ENCODE peak calls at places on chromosomes 1 and 21, in four cellular contexts. One of them, this sample, is unnamed.

GRCh38 chr1:201944639-201945038 is 1.7 kb downstream of the LMOD1 start:
- DNase-seq in H1: no peak
- DNase-seq in K562: no peak
- DNase-seq in GM12878: no peak
- DNase-seq in this sample: no peak

GRCh38 chr1:236845830-236846229 is 50.7 kb downstream of the MTR start:
- DNase-seq in K562: no peak
- DNase-seq in GM12878: no peak
- DNase-seq in H1: no peak
- DNase-seq in this sample: no peak

GRCh38 chr1:235929216-235929615 is 62.5 kb upstream of the LYST start:
- DNase-seq in K562: no peak
- DNase-seq in GM12878: no peak
- DNase-seq in H1: no peak
- DNase-seq in this sample: no peak

GRCh38 chr1:223748405-223748772 is 36.0 kb downstream of the CAPN2 start:
- DNase-seq in GM12878: no peak
- DNase-seq in K562: no peak
- DNase-seq in H1: no peak
- DNase-seq in this sample: no peak

GRCh38 chr1:167431909-167432650 is 86.2 kb downstream of the CD247 start:
- DNase-seq in GM12878: no peak
- DNase-seq in K562: no peak
- DNase-seq in H1: no peak
- DNase-seq in this sample: no peak

GRCh38 chr1:92070892-92071291 is 4.3 kb downstream of the SETSIP start:
- DNase-seq in K562: no peak
- DNase-seq in H1: no peak
- DNase-seq in GM12878: no peak
- DNase-seq in this sample: no peak

GRCh38 chr1:23619299-23620188 is 60.2 kb upstream of the ID3 start:
- DNase-seq in K562: peak; percentile 92
- DNase-seq in GM12878: no peak
- DNase-seq in H1: no peak
- DNase-seq in this sample: no peak

GRCh38 chr1:114707604-114708003 is 9.0 kb downstream of the NRAS start:
- DNase-seq in K562: no peak
- DNase-seq in H1: no peak
- DNase-seq in GM12878: no peak
- DNase-seq in this sample: no peak

GRCh38 chr1:21238141-21238800 is 52.0 kb downstream of the ECE1 start:
- DNase-seq in H1: no peak
- DNase-seq in GM12878: no peak
- DNase-seq in K562: no peak
- DNase-seq in this sample: no peak

GRCh38 chr1:150516616-150517015 is 1.1 kb downstream of the FALEC start:
- DNase-seq in H1: no peak
- DNase-seq in K562: no peak
- DNase-seq in GM12878: no peak
- DNase-seq in this sample: no peak

GRCh38 chr1:157450106-157450505 is 102.2 kb downstream of the FCRL5 start:
- DNase-seq in GM12878: no peak
- DNase-seq in K562: no peak
- DNase-seq in H1: no peak
- DNase-seq in this sample: no peak

GRCh38 chr1:6723621-6724428 is 22.2 kb upstream of the DNAJC11 start:
- DNase-seq in K562: no peak
- DNase-seq in H1: no peak
- DNase-seq in GM12878: no peak
- DNase-seq in this sample: no peak

GRCh38 chr1:2298685-2299673 is 70.9 kb downstream of the SKI start:
- DNase-seq in H1: no peak
- DNase-seq in K562: no peak
- DNase-seq in GM12878: no peak
- DNase-seq in this sample: no peak
- TF ChIP-seq EGR1 in H1: no peak
- TF ChIP-seq EGR1 in K562: no peak
- TF ChIP-seq EGR1 in GM12878: no peak
- TF ChIP-seq EGR1 in this sample: no peak

DNA sequence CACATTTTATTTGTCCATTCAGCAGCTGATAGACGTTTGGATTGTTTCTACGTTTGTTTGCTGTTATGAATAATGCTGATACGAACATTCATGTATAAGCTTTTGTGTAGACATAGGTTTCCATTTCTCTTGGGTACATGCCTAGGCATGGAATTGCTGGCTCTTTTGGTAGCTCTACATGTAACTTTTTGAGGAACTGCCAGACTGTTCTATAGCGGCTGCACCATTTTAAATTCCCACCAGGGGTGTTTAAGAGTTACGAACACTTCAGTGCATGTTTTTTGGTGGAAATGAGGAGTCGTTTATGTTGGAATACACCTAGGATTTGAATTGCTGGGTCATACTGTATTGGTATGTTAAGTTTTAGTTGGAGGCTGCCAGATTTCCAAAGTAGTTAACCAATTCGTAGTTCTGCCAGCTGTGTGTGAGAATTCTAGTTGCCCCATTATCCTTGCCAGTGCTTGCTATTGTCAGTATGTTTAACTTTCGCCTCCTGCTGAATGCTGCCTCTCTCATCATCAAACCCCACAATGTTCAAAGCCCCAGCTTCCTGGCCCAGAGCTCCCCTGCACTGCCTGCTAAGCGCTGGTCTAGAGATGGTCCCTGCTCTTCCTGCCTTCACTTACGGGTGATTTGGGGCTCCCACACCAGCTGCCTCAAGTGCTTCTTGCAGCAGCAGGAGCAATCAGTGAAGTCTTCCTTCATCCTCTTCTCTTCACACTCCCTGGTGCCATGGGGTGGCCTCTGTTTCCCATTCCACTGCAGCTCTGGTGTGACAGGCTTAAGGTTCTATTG is 81.0 kb downstream of the MAN1C1 start:
- DNase-seq in GM12878: no peak
- DNase-seq in K562: no peak
- DNase-seq in H1: no peak
- DNase-seq in this sample: no peak
- TF ChIP-seq EGR1 in GM12878: no peak
- TF ChIP-seq EGR1 in K562: no peak
- TF ChIP-seq EGR1 in H1: no peak
- TF ChIP-seq EGR1 in this sample: no peak

GRCh38 chr21:33109574-33110339 is 39.8 kb downstream of the OLIG1 start:
- DNase-seq in GM12878: no peak
- DNase-seq in H1: no peak
- DNase-seq in K562: peak; percentile 22
- DNase-seq in this sample: no peak
- TF ChIP-seq EGR1 in GM12878: no peak
- TF ChIP-seq EGR1 in H1: no peak
- TF ChIP-seq EGR1 in K562: no peak
- TF ChIP-seq EGR1 in this sample: no peak

DNA sequence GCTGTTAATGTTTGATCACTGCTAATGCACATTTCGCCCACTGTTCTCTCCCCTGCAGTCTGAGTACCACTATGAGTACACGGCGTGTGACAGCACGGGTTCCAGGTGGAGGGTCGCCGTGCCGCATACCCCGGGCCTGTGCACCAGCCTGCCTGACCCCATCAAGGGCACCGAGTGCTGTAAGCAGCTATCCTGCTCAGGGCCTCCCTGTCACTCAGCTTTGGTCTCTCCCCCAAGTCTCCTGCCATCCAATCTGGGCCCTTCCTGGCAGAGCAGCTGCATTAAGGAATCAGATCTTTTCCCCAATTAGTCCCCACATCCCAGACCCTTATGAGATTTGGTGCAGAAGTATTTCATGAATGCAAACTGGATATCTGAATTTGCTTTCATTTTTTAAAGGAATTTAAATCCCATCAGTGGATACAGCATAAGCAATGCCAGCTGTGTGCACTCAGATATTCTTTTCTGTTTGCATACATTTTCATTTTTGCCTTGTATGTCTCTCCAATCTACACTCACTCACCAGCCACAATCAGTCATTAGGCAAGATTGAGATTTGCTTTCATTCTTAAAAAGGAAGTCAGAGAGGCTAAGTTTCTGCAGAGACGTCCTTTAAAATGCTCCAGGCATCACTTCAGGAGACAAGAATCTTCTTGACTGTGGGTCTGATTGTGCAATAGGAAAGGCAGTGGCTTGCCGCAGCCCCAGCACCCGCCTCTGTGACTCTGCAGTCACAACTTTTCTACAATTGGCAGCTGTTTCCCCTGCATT is 48.1 kb downstream of the ELAPOR1 start:
- DNase-seq in K562: no peak
- DNase-seq in GM12878: peak; percentile 58
- DNase-seq in H1: no peak
- DNase-seq in this sample: no peak
- TF ChIP-seq EGR1 in K562: no peak
- TF ChIP-seq EGR1 in GM12878: no peak
- TF ChIP-seq EGR1 in H1: no peak
- TF ChIP-seq EGR1 in this sample: no peak

DNA sequence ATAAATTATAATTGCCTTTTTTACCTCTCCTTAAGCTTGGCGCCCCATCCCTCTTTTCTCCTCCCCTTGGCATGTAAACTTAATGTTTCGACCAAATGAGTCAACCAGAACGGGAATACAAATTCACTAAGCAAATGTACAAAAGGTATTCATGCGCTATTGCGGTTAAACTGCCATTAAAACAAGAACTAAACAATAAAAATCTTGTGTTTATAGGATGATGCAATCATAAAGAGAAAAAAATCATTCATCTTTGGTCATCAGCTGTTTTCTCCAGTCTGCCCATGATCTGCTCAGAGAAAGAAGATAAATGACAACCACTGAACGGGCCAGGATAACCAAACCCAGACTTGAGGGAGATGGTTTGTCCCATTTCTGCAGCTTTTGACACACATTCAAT is 534.2 kb upstream of the PLXNA2 start:
- DNase-seq in GM12878: no peak
- DNase-seq in H1: no peak
- DNase-seq in K562: no peak
- DNase-seq in this sample: no peak
- TF ChIP-seq EGR1 in GM12878: no peak
- TF ChIP-seq EGR1 in H1: no peak
- TF ChIP-seq EGR1 in K562: no peak
- TF ChIP-seq EGR1 in this sample: no peak

GRCh38 chr1:206797534-206798383 is 25.5 kb upstream of the IL10 start:
- DNase-seq in K562: peak; percentile 69
- DNase-seq in H1: peak; percentile 25
- DNase-seq in GM12878: no peak
- DNase-seq in this sample: no peak
- TF ChIP-seq EGR1 in K562: no peak
- TF ChIP-seq EGR1 in H1: no peak
- TF ChIP-seq EGR1 in GM12878: no peak
- TF ChIP-seq EGR1 in this sample: no peak

DNA sequence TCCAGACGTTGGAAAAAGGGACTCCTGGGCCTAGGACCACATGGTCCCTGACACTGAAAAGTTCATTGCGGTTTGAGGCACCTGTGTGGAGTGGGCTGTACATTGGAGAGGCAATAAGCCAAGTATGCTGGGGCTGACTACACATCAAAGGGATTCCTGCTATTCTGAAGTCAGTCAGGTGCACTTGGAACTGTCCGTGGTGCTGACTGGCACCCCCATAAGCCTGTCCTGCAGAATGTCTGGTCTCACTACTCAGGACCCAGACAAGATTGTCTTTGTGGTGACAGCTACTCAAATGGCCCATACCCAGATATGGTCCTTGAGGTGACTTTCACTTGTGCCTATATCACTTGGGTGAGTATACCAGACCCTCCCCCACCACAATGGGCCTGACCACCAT is 150.6 kb downstream of the RWDD3 start:
- DNase-seq in K562: peak; percentile 28
- DNase-seq in GM12878: no peak
- DNase-seq in H1: peak; percentile 38
- DNase-seq in this sample: no peak
- TF ChIP-seq EGR1 in K562: no peak
- TF ChIP-seq EGR1 in GM12878: no peak
- TF ChIP-seq EGR1 in H1: no peak
- TF ChIP-seq EGR1 in this sample: no peak

GRCh38 chr1:220828211-220828553 is 41.5 kb downstream of the MTARC1 start:
- DNase-seq in K562: no peak
- DNase-seq in GM12878: no peak
- DNase-seq in H1: no peak
- DNase-seq in this sample: no peak
- TF ChIP-seq EGR1 in K562: no peak
- TF ChIP-seq EGR1 in GM12878: no peak
- TF ChIP-seq EGR1 in H1: no peak
- TF ChIP-seq EGR1 in this sample: no peak

GRCh38 chr1:46303872-46304326 is 401 bp downstream of the UQCRH start:
- DNase-seq in H1: no peak
- DNase-seq in GM12878: no peak
- DNase-seq in K562: no peak
- DNase-seq in this sample: no peak
- TF ChIP-seq EGR1 in H1: no peak
- TF ChIP-seq EGR1 in GM12878: no peak
- TF ChIP-seq EGR1 in K562: no peak
- TF ChIP-seq EGR1 in this sample: no peak

GRCh38 chr21:19076031-19076430 is 672.4 kb upstream of the TMPRSS15 start:
- DNase-seq in K562: no peak
- DNase-seq in H1: no peak
- DNase-seq in GM12878: no peak
- DNase-seq in this sample: no peak
- TF ChIP-seq EGR1 in K562: no peak
- TF ChIP-seq EGR1 in H1: no peak
- TF ChIP-seq EGR1 in GM12878: no peak
- TF ChIP-seq EGR1 in this sample: no peak